ENCODE peak calls at places on chromosome 10, in ten cellular contexts. One of them, this sample, is unnamed.

GRCh38 chr10:71401056-71401455 is 4.3 kb downstream of the CDH23 start:
- DNase-seq in DMS153: no peak
- DNase-seq in posterior cingulate gyrus: peak
- DNase-seq in Daoy: no peak
- DNase-seq in endodermal cell: peak
- DNase-seq in NCI-H1105 treated with DMSO at 0.1 percent for 48 hours: no peak
- DNase-seq in SW 1271: no peak
- DNase-seq in amygdala: no peak
- DNase-seq in endothelial cell: no peak
- DNase-seq in stimulated activated CD8-positive, alpha-beta memory T cell treated with anti-CD3 and anti-CD28 coated beads, Interleukin-2, amount 100 ng/mL, for 48 hours: no peak
- DNase-seq in this sample: no peak

GRCh38 chr10:78184851-78185692 is 151.4 kb downstream of the RPS24 start:
- DNase-seq in DMS153: no peak
- DNase-seq in posterior cingulate gyrus: peak
- DNase-seq in Daoy: peak
- DNase-seq in endodermal cell: no peak
- DNase-seq in NCI-H1105 treated with DMSO at 0.1 percent for 48 hours: no peak
- DNase-seq in SW 1271: no peak
- DNase-seq in amygdala: no peak
- DNase-seq in endothelial cell: no peak
- DNase-seq in stimulated activated CD8-positive, alpha-beta memory T cell treated with anti-CD3 and anti-CD28 coated beads, Interleukin-2, amount 100 ng/mL, for 48 hours: no peak
- DNase-seq in this sample: no peak

GRCh38 chr10:78053201-78053868 is 19.7 kb downstream of the RPS24 start:
- DNase-seq in DMS153: no peak
- DNase-seq in posterior cingulate gyrus: no peak
- DNase-seq in Daoy: peak
- DNase-seq in endodermal cell: no peak
- DNase-seq in NCI-H1105 treated with DMSO at 0.1 percent for 48 hours: no peak
- DNase-seq in SW 1271: no peak
- DNase-seq in amygdala: no peak
- DNase-seq in endothelial cell: no peak
- DNase-seq in stimulated activated CD8-positive, alpha-beta memory T cell treated with anti-CD3 and anti-CD28 coated beads, Interleukin-2, amount 100 ng/mL, for 48 hours: no peak
- DNase-seq in this sample: no peak

GRCh38 chr10:16386855-16387254 is 50.0 kb upstream of the PTER start:
- DNase-seq in DMS153: peak
- DNase-seq in posterior cingulate gyrus: no peak
- DNase-seq in Daoy: no peak
- DNase-seq in endodermal cell: peak
- DNase-seq in NCI-H1105 treated with DMSO at 0.1 percent for 48 hours: no peak
- DNase-seq in SW 1271: no peak
- DNase-seq in amygdala: no peak
- DNase-seq in endothelial cell: no peak
- DNase-seq in stimulated activated CD8-positive, alpha-beta memory T cell treated with anti-CD3 and anti-CD28 coated beads, Interleukin-2, amount 100 ng/mL, for 48 hours: no peak
- DNase-seq in this sample: no peak

GRCh38 chr10:5628798-5629788 is 37.3 kb downstream of the ASB13 start:
- DNase-seq in DMS153: no peak
- DNase-seq in posterior cingulate gyrus: no peak
- DNase-seq in Daoy: no peak
- DNase-seq in endodermal cell: no peak
- DNase-seq in NCI-H1105 treated with DMSO at 0.1 percent for 48 hours: no peak
- DNase-seq in SW 1271: no peak
- DNase-seq in amygdala: no peak
- DNase-seq in endothelial cell: no peak
- DNase-seq in stimulated activated CD8-positive, alpha-beta memory T cell treated with anti-CD3 and anti-CD28 coated beads, Interleukin-2, amount 100 ng/mL, for 48 hours: no peak
- DNase-seq in this sample: peak

GRCh38 chr10:18582803-18583202 is 68.6 kb downstream of the NSUN6 start:
- DNase-seq in DMS153: no peak
- DNase-seq in posterior cingulate gyrus: no peak
- DNase-seq in Daoy: peak
- DNase-seq in endodermal cell: no peak
- DNase-seq in NCI-H1105 treated with DMSO at 0.1 percent for 48 hours: no peak
- DNase-seq in SW 1271: no peak
- DNase-seq in amygdala: no peak
- DNase-seq in endothelial cell: no peak
- DNase-seq in stimulated activated CD8-positive, alpha-beta memory T cell treated with anti-CD3 and anti-CD28 coated beads, Interleukin-2, amount 100 ng/mL, for 48 hours: no peak
- DNase-seq in this sample: no peak

GRCh38 chr10:96747734-96748550 is 27.6 kb upstream of the PIK3AP1 start:
- DNase-seq in DMS153: no peak
- DNase-seq in posterior cingulate gyrus: no peak
- DNase-seq in Daoy: no peak
- DNase-seq in endodermal cell: no peak
- DNase-seq in NCI-H1105 treated with DMSO at 0.1 percent for 48 hours: no peak
- DNase-seq in SW 1271: no peak
- DNase-seq in amygdala: no peak
- DNase-seq in endothelial cell: no peak
- DNase-seq in stimulated activated CD8-positive, alpha-beta memory T cell treated with anti-CD3 and anti-CD28 coated beads, Interleukin-2, amount 100 ng/mL, for 48 hours: no peak
- DNase-seq in this sample: no peak

GRCh38 chr10:44016589-44017482 is 368.1 kb downstream of the CXCL12 start:
- DNase-seq in DMS153: no peak
- DNase-seq in posterior cingulate gyrus: no peak
- DNase-seq in Daoy: no peak
- DNase-seq in endodermal cell: no peak
- DNase-seq in NCI-H1105 treated with DMSO at 0.1 percent for 48 hours: no peak
- DNase-seq in SW 1271: no peak
- DNase-seq in amygdala: no peak
- DNase-seq in endothelial cell: no peak
- DNase-seq in stimulated activated CD8-positive, alpha-beta memory T cell treated with anti-CD3 and anti-CD28 coated beads, Interleukin-2, amount 100 ng/mL, for 48 hours: no peak
- DNase-seq in this sample: no peak

GRCh38 chr10:31704195-31704594 is 224.4 kb downstream of the ARHGAP12 start:
- DNase-seq in DMS153: no peak
- DNase-seq in posterior cingulate gyrus: no peak
- DNase-seq in Daoy: no peak
- DNase-seq in endodermal cell: no peak
- DNase-seq in NCI-H1105 treated with DMSO at 0.1 percent for 48 hours: no peak
- DNase-seq in SW 1271: no peak
- DNase-seq in amygdala: no peak
- DNase-seq in endothelial cell: no peak
- DNase-seq in stimulated activated CD8-positive, alpha-beta memory T cell treated with anti-CD3 and anti-CD28 coated beads, Interleukin-2, amount 100 ng/mL, for 48 hours: no peak
- DNase-seq in this sample: no peak

GRCh38 chr10:122280977-122281376 is 9.9 kb downstream of the BTBD16 start:
- DNase-seq in DMS153: no peak
- DNase-seq in posterior cingulate gyrus: no peak
- DNase-seq in Daoy: no peak
- DNase-seq in endodermal cell: no peak
- DNase-seq in NCI-H1105 treated with DMSO at 0.1 percent for 48 hours: no peak
- DNase-seq in SW 1271: no peak
- DNase-seq in amygdala: no peak
- DNase-seq in endothelial cell: no peak
- DNase-seq in stimulated activated CD8-positive, alpha-beta memory T cell treated with anti-CD3 and anti-CD28 coated beads, Interleukin-2, amount 100 ng/mL, for 48 hours: no peak
- DNase-seq in this sample: no peak

GRCh38 chr10:97520978-97521761 is 22.4 kb downstream of the UBTD1 start:
- DNase-seq in DMS153: no peak
- DNase-seq in posterior cingulate gyrus: peak
- DNase-seq in Daoy: no peak
- DNase-seq in endodermal cell: peak
- DNase-seq in NCI-H1105 treated with DMSO at 0.1 percent for 48 hours: no peak
- DNase-seq in SW 1271: no peak
- DNase-seq in amygdala: no peak
- DNase-seq in endothelial cell: no peak
- DNase-seq in stimulated activated CD8-positive, alpha-beta memory T cell treated with anti-CD3 and anti-CD28 coated beads, Interleukin-2, amount 100 ng/mL, for 48 hours: no peak
- DNase-seq in this sample: no peak

GRCh38 chr10:24432478-24433416 is 223.8 kb downstream of the KIAA1217 start:
- DNase-seq in DMS153: no peak
- DNase-seq in posterior cingulate gyrus: no peak
- DNase-seq in Daoy: peak
- DNase-seq in endodermal cell: no peak
- DNase-seq in NCI-H1105 treated with DMSO at 0.1 percent for 48 hours: no peak
- DNase-seq in SW 1271: no peak
- DNase-seq in amygdala: no peak
- DNase-seq in endothelial cell: no peak
- DNase-seq in stimulated activated CD8-positive, alpha-beta memory T cell treated with anti-CD3 and anti-CD28 coated beads, Interleukin-2, amount 100 ng/mL, for 48 hours: no peak
- DNase-seq in this sample: no peak

GRCh38 chr10:126497672-126498071 is 109.4 kb upstream of the ADAM12 start:
- DNase-seq in DMS153: no peak
- DNase-seq in posterior cingulate gyrus: no peak
- DNase-seq in Daoy: no peak
- DNase-seq in endodermal cell: no peak
- DNase-seq in NCI-H1105 treated with DMSO at 0.1 percent for 48 hours: no peak
- DNase-seq in SW 1271: no peak
- DNase-seq in amygdala: no peak
- DNase-seq in endothelial cell: no peak
- DNase-seq in stimulated activated CD8-positive, alpha-beta memory T cell treated with anti-CD3 and anti-CD28 coated beads, Interleukin-2, amount 100 ng/mL, for 48 hours: no peak
- DNase-seq in this sample: no peak

GRCh38 chr10:5720182-5720581 is 35.5 kb downstream of the TASOR2 start:
- DNase-seq in DMS153: no peak
- DNase-seq in posterior cingulate gyrus: no peak
- DNase-seq in Daoy: no peak
- DNase-seq in endodermal cell: no peak
- DNase-seq in NCI-H1105 treated with DMSO at 0.1 percent for 48 hours: no peak
- DNase-seq in SW 1271: no peak
- DNase-seq in amygdala: no peak
- DNase-seq in endothelial cell: no peak
- DNase-seq in stimulated activated CD8-positive, alpha-beta memory T cell treated with anti-CD3 and anti-CD28 coated beads, Interleukin-2, amount 100 ng/mL, for 48 hours: no peak
- DNase-seq in this sample: no peak